ENCODE peak calls at places on chromosomes 3 and 15, in four cellular contexts. S is K562, U is HepG2, P is GM12878. L is an unnamed sample.

GRCh38 chr15:44035781-44036699 is 159.0 kb downstream of the FRMD5 start:
- DNase-seq in U (no peak), S (no peak), P (no peak), L (no peak)

GRCh38 chr3:129602730-129603560 is 3.5 kb downstream of the PLXND1 start:
- DNase-seq in S (no peak), P (no peak), U (peak), L (peak)

GRCh38 chr3:7307410-7307809 is 446.5 kb downstream of the GRM7 start:
- DNase-seq in P (no peak), U (no peak), S (no peak), L (no peak)

GRCh38 chr3:194322701-194323174 is 28.4 kb downstream of the CPN2 start:
- DNase-seq in S (peak), U (peak), P (no peak), L (peak)

GRCh38 chr3:45689787-45690145 is 570 bp downstream of the SACM1L start:
- DNase-seq in S (no peak), U (no peak), P (no peak), L (no peak)

GRCh38 chr3:150797155-150797554 is 34.2 kb upstream of the SIAH2 start:
- DNase-seq in P (no peak), U (no peak), S (no peak), L (no peak)

GRCh38 chr15:85482896-85483295 is 102.5 kb downstream of the AKAP13 start:
- DNase-seq in U (no peak), S (no peak), P (no peak), L (no peak)

GRCh38 chr3:99269606-99270355 is 368.3 kb upstream of the DCBLD2 start:
- DNase-seq in S (no peak), P (no peak), U (no peak), L (no peak)

GRCh38 chr3:116663161-116663885 is 46.3 kb upstream of the TUSC7 start:
- DNase-seq in P (no peak), U (no peak), S (no peak), L (no peak)

GRCh38 chr3:171056528-171056927 is 30.0 kb upstream of the SLC2A2 start:
- DNase-seq in U (peak), P (no peak), S (no peak), L (peak)

GRCh38 chr3:46897829-46898320 is 20.4 kb downstream of the PTH1R start:
- DNase-seq in U (peak), P (no peak), S (peak), L (no peak)

DNA sequence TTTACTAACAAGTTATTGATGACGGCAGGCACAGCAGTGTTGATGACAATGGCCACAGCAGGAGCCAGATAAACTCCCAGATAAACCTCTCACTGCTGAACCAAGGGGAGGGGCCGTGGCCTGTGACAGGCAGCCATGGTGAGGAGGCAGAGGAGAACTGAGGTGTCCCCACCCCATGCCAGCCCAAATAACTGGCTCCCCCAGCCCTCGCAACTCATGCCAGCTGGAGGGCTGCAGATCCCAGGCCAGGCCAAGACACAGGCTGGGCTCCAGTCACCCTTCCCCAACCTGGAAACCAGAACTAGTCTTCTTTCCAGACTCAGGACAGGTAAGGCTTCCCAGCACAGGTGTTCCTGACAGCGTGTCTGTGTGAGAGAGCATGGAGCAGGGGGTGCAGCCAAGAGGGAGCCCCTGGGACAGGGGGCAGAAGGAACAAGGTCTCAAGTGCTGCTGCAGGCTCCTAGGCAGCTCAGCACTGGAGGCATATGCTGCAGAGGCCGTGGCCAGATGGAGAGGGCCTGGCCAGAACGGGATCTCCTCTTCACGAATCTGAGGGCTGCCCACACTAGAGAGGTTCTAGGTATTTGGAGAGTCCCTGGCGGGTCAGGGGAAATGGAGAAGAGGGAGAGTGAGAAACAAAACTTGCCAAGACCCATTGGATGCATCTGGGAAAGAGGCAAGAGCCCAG is 15.9 kb downstream of the PLA2G4F start:
- DNase-seq in S (no peak), P (no peak), U (no peak), L (no peak)
- TF ChIP-seq CHD2 in S (no peak), P (no peak), U (no peak), L (no peak)

DNA sequence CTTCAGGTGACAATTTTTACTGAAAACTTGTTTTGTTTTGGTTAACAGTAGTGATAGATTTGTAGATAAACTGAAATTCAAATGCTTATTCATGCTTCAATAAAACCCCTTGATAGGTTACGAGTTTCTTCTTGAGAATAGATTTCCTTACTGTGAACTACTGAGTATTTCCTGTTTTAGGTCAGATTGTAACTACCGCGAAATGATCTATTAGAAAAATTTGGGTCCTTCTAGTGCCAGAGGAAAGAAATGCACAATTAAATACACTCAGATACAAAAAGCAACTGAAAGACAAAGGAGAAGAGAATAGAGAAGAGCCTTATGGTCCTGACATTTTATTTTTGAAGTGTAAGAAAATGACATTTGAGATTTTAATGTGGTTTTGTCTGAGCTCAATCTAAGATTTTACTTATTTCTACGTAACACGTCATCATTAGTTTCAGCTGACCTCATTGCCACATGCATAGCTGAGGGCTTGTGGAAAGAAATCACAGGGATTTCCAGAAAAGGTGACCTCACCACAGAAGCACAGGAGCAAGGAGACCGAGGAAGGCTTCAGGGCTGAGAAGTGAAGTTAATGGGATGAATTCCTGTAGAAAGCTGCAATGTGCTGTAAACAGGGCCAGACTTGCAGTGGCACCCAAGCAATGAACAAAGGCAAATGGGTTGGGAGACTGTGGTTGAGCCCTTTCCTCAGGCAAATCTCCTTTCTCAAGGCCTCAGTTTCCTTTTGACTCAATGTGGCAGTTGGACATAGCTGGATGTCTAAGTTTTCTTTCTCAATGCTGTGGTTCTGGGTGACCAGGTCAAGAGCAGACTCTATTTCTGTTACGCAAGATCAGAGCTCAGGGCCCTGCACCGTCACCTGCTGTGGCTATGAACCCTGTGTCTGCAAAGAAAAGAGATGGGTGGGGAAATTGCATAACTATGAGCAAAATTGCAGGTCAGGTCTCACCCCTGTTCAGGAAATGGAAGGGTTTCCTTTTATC is 252.0 kb upstream of the TBL1XR1 start:
- DNase-seq in P (peak), S (no peak), U (peak), L (no peak)
- TF ChIP-seq JUNB in P (peak), S (no peak), U (no peak), L (no peak)

GRCh38 chr15:80480171-80480811 is 76.1 kb downstream of the ARNT2 start:
- DNase-seq in U (peak), P (no peak), S (no peak), L (no peak)
- TF ChIP-seq CHD2 in U (no peak), P (no peak), S (no peak), L (no peak)

DNA sequence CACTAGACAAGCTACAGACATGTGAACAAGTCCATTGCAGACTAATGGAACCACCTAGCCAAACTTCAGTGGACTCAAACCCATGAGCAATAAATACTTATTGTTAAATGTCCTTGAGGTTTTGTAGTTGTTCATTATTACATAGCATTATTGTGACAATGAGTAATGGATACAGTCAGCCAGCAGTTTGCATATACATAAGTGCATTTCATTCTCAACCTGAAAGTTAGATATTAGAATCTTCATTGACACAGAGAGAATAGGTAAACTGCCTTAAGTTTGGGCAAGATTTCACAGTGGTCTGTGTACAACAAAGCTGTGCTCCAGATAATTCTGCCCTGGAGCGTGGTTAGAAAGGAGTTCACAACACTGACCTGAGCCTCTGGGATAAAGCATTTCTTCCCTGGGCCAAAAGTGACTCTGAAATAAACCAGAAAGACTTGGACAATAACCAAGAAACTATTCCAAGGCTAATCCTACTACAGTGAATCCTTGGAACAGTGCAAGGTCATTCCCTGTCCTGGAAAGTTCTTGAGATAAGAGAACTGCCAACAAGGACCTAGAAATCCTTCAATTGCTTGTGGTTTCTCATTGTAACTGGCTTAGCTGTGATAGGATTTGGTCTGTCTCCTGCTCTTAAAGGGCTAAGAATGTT is 225.5 kb upstream of the STT3B start:
- DNase-seq in U (no peak), S (no peak), P (no peak), L (no peak)
- TF ChIP-seq JUNB in U (no peak), S (no peak), P (no peak), L (no peak)

GRCh38 chr3:71025516-71025915 is 558.0 kb downstream of the FOXP1 start:
- DNase-seq in U (no peak), P (no peak), S (no peak), L (no peak)

GRCh38 chr3:71025010-71025409 is 558.5 kb downstream of the FOXP1 start:
- DNase-seq in U (no peak), S (no peak), P (no peak), L (no peak)

GRCh38 chr3:71029770-71030169 is 553.8 kb downstream of the FOXP1 start:
- DNase-seq in P (no peak), S (no peak), U (no peak), L (no peak)

GRCh38 chr3:71028802-71029201 is 554.7 kb downstream of the FOXP1 start:
- DNase-seq in S (no peak), U (no peak), P (no peak), L (no peak)

GRCh38 chr3:71026634-71027578 is 556.6 kb downstream of the FOXP1 start:
- DNase-seq in U (peak), S (no peak), P (no peak), L (no peak)
- TF ChIP-seq CHD2 in U (no peak), S (no peak), P (no peak), L (no peak)

DNA sequence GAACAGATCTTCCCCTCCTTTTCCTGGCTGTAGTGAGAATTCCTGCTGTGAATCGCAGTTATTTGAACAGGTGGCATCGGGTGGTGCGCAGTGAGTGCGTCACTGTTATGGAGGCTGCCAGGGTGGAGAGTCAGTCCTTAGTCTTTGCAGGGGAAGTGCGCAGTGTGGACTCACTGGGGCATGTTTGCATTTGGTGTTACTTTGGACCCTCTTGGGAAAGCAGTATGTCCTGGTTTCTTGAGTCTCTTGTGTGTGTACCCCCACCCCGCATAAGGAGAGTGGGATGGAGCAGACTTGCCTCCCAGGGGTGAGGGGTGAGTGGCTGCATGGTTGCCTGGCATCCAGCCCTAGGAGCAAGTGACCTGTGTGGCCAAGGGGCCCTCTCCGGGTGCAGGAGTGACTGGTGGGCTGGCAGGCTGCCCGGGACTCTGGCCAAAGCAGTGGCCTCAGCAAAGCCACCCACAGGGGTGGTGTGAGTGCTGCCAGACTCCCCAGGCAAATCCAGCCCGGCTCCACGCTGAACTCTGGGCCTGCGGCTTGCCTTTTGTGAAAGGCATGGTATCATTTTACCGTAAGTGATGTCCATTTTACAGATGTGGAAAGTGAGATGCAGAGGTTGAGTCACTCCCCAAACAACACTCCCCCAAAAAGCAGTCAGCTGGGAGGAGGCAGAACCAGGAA is 46.4 kb downstream of the DNASE1L3 start:
- DNase-seq in U (no peak), P (no peak), S (no peak), L (peak)
- TF ChIP-seq JUNB in U (no peak), P (no peak), S (no peak), L (no peak)

DNA sequence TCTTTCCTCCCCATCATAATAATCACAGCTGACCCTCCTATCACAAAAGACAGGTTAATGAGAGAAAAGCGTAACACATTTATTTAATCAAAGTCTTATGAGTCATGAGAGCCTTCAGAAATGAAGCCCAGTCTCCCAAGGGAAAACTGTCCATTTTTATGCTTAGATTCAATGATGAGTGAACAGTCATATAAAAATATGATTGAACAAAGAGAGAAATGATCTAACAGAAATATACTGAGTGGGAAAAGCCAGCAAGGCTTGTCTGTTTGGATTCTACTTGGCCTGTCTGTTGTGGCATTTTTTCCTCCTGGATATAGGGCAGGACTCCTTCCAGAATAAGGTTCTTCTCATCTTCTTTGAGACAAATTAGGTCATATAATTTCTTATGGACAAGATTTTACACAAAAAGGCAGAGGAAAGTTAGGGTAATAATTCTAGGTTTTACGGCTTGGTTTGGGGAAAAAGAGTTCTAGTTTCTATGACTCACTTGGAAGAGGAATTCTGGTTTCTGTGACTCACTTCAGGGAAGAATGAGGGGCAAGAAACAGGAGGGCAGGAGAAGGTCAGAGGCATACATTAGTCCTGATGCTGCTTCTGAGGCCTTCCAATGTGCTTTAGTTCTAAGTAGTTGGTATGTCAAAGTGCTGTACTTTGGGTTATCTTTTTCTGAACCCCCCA is 534.2 kb downstream of the ZIC1 start:
- DNase-seq in P (no peak), S (no peak), U (no peak), L (peak)
- TF ChIP-seq CHD2 in P (no peak), S (no peak), U (no peak), L (no peak)

DNA sequence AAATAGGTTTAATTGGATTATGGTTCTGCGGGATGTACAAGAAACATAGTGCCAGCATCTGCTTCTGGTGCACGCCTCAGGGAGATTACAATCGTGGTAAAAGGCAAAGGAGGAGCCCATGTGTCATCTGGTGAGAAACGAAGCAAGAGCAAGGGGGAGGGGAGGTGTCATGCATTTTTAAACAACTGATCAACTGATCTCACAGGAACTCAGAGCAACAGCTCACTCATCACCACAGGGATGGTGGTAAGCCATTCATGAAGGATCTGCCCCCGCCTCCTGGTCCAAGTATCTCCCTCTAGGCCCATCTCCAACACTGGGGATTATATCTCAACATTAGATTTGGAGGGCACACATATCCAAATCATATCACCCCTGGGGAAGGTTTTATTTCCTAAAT is 42.1 kb upstream of the FGF7 start:
- DNase-seq in P (no peak), U (no peak), S (no peak), L (no peak)
- TF ChIP-seq JUNB in P (no peak), U (no peak), S (no peak), L (no peak)